ENCODE peak calls at places on chromosome 21, in nine cellular contexts. Y is esophagus muscularis mucosa, N is GM23338, S is spleen, G is breast epithelium, V is upper lobe of left lung, L is GM12892, H is stomach, C is HCT116. K is an unnamed sample.

GRCh38 chr21:36156339-36156814 is 247 bp upstream of the DOP1B start:
- DNase-seq in Y (peak), N (peak), S (peak), G (peak), V (peak), L (peak), H (peak), C (peak), K (peak)

GRCh38 chr21:37784591-37785318 is 131.5 kb downstream of the KCNJ6 start:
- DNase-seq in Y (no peak), N (no peak), S (no peak), G (no peak), V (no peak), L (no peak), H (no peak), C (no peak), K (no peak)

GRCh38 chr21:34367320-34367935 is 3.6 kb downstream of the KCNE2 start:
- DNase-seq in Y (no peak), N (peak), S (no peak), G (no peak), V (no peak), L (no peak), H (peak), C (peak), K (peak)

GRCh38 chr21:21200103-21200938 is 202.1 kb downstream of the NCAM2 start:
- DNase-seq in Y (no peak), N (no peak), S (no peak), G (no peak), V (no peak), L (no peak), H (no peak), C (no peak), K (no peak)

GRCh38 chr21:34570315-34570714 is 44.6 kb downstream of the RCAN1 start:
- DNase-seq in Y (no peak), N (no peak), S (no peak), G (no peak), V (no peak), L (no peak), H (no peak), C (no peak), K (no peak)

GRCh38 chr21:35559881-35560280 is 500.4 kb downstream of the SETD4 start:
- DNase-seq in Y (no peak), N (no peak), S (no peak), G (no peak), V (no peak), L (no peak), H (no peak), C (no peak), K (no peak)

GRCh38 chr21:25402134-25402957 is 204.9 kb downstream of the MRPL39 start:
- DNase-seq in Y (no peak), N (no peak), S (no peak), G (no peak), V (no peak), L (no peak), H (no peak), C (no peak), K (no peak)

GRCh38 chr21:15309721-15310120 is 244.9 kb upstream of the NRIP1 start:
- DNase-seq in Y (no peak), N (no peak), S (no peak), G (no peak), V (no peak), L (no peak), H (no peak), C (no peak), K (no peak)

GRCh38 chr21:39915881-39916280 is 48.6 kb downstream of the PCP4 start:
- DNase-seq in Y (no peak), N (no peak), S (no peak), G (no peak), V (no peak), L (no peak), H (no peak), C (no peak), K (no peak)

DNA sequence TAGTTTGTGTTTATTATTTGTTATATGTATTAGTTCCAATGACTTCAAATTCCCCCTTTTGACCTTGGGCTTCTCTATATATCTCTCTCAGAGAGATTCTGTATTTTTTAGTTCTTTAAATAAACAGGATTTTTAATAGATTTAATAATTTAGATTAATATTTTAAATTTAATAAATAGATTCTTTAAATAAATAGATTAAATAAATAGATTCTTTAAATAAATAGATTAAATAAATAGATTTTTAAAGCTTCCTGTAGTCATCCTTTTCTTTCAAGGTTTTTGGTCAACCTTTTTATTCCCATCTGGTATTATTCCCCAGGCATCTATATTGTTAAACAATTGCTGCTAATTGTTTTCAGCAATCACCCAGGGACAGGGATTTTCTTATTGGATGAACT is 721.9 kb upstream of the ADAMTS5 start:
- DNase-seq in Y (no peak), N (no peak), S (no peak), G (no peak), V (no peak), L (no peak), H (no peak), C (no peak), K (no peak)
- TF ChIP-seq POLR2AphosphoS5 in Y (no peak), N (no peak), S (no peak), G (no peak), V (no peak), L (no peak), H (no peak), C (no peak), K (no peak)

DNA sequence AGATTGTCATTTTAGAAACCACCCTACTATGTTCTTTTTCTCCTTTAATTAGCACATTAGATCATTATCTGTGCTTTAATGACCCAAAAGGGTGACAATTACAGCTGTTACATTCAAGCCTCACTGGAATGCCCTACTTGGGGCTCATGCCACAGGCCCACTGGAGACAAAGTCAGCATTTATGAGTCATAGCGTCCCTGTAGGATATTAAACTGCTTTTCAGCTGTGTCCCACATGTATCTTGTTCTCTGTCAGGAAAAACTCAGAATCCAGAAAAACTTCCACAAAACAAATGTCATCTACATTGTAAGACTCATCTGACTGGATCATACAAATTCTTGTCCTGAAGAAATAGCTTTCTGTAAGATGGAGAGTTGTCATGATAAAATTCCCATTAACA is 804.4 kb upstream of the CXADR start:
- DNase-seq in Y (no peak), N (no peak), S (no peak), G (no peak), V (no peak), L (no peak), H (no peak), C (no peak), K (no peak)
- TF ChIP-seq POLR2AphosphoS5 in Y (no peak), N (no peak), S (no peak), G (no peak), V (no peak), L (no peak), H (no peak), C (no peak), K (no peak)

DNA sequence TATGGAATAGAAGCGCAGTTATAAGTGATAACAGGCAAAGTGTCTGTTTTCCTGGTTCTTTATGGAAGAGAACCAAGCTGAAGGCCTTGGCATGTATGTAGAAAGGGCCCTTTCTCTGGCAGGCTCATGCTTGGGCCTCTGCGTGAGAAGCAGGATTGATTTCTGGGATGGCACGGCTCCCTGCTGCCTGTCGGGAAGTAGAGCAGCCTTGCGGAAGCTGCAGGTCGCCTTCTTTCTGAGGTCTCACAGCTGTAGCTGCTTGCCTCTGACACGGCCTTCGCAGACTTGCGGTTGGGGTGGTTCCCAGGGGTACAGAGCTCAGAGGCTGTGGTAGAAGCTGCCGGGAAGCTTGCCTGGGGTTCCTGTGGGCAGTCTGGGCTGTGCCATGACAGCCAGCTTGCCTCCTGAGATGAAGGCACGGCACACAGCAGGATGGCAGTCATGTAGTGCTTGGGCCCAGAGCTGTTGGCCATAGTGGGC is 39.4 kb downstream of the TRAPPC10 start:
- DNase-seq in Y (no peak), N (no peak), S (peak), G (no peak), V (no peak), L (no peak), H (no peak), C (no peak), K (no peak)
- TF ChIP-seq POLR2AphosphoS5 in Y (no peak), N (no peak), S (peak), G (no peak), V (peak), L (no peak), H (no peak), C (no peak), K (no peak)

GRCh38 chr21:44836666-44837471 is 19.0 kb upstream of the SUMO3 start:
- DNase-seq in Y (no peak), N (no peak), S (peak), G (peak), V (no peak), L (no peak), H (no peak), C (no peak), K (no peak)
- TF ChIP-seq POLR2AphosphoS5 in Y (no peak), N (no peak), S (peak), G (no peak), V (no peak), L (no peak), H (no peak), C (no peak), K (no peak)

GRCh38 chr21:45070970-45071369 is 3.4 kb upstream of the ADARB1 start:
- DNase-seq in Y (no peak), N (no peak), S (no peak), G (no peak), V (no peak), L (no peak), H (no peak), C (no peak), K (no peak)

GRCh38 chr21:45069085-45069484 is 5.3 kb upstream of the ADARB1 start:
- DNase-seq in Y (no peak), N (no peak), S (no peak), G (peak), V (no peak), L (no peak), H (no peak), C (no peak), K (no peak)

GRCh38 chr21:45064618-45065399 is 9.6 kb upstream of the ADARB1 start:
- DNase-seq in Y (no peak), N (no peak), S (no peak), G (peak), V (no peak), L (no peak), H (no peak), C (no peak), K (no peak)

GRCh38 chr21:45069711-45070110 is 4.7 kb upstream of the ADARB1 start:
- DNase-seq in Y (no peak), N (no peak), S (no peak), G (peak), V (no peak), L (no peak), H (no peak), C (no peak), K (no peak)

GRCh38 chr21:45067462-45068285 is 6.7 kb upstream of the ADARB1 start:
- DNase-seq in Y (no peak), N (no peak), S (no peak), G (peak), V (no peak), L (no peak), H (no peak), C (no peak), K (no peak)
- TF ChIP-seq POLR2AphosphoS5 in Y (no peak), N (no peak), S (no peak), G (no peak), V (no peak), L (no peak), H (no peak), C (no peak), K (no peak)

GRCh38 chr21:45555557-45556301 is 13.5 kb upstream of the SLC19A1 start:
- DNase-seq in Y (no peak), N (peak), S (peak), G (peak), V (peak), L (peak), H (peak), C (peak), K (no peak)

GRCh38 chr21:45556302-45556644 is 14.0 kb upstream of the SLC19A1 start:
- DNase-seq in Y (no peak), N (no peak), S (no peak), G (no peak), V (no peak), L (no peak), H (no peak), C (no peak), K (no peak)

GRCh38 chr21:45555251-45555556 is 13.0 kb upstream of the SLC19A1 start:
- DNase-seq in Y (no peak), N (no peak), S (no peak), G (no peak), V (no peak), L (no peak), H (no peak), C (no peak), K (no peak)

GRCh38 chr21:45552696-45553391 is 10.6 kb upstream of the SLC19A1 start:
- DNase-seq in Y (no peak), N (no peak), S (peak), G (no peak), V (peak), L (no peak), H (no peak), C (no peak), K (no peak)

DNA sequence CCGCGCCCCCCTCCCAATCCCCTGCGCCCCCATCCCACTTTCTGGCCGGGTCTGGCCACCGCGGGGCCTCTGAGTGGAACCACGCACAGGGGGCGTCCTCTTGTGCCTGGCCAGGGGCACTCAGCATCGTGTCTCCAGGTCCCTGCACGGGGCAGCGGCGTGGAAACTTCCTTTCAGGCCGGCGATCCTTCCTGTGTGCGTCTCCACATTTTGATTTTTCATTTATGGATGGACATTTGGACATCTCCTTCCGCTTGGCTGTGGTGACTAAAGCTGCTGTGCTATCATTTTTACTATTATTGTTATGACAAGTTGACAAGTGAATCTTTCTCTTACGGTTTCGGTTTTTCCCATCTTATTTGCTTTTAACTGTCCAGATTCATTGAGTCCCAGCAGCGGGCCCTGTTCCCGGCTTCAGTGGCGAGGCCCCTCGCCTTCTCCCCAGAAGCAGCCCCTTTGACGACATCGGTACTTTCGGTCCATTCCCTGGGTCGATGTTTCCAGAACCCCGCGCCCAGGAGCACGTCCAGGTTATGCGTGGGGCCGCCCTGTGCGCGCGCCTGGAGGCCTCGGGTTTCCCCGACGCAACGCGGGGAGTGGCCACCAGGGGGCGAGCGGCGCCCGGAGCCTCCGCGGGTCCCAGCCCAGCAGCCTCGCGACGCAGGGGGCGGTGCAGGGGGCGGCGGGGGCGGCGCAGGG is 12.4 kb upstream of the SLC19A1 start:
- DNase-seq in Y (no peak), N (peak), S (peak), G (peak), V (peak), L (peak), H (peak), C (peak), K (no peak)
- TF ChIP-seq POLR2AphosphoS5 in Y (peak), N (no peak), S (peak), G (peak), V (peak), L (no peak), H (no peak), C (peak), K (peak)

DNA sequence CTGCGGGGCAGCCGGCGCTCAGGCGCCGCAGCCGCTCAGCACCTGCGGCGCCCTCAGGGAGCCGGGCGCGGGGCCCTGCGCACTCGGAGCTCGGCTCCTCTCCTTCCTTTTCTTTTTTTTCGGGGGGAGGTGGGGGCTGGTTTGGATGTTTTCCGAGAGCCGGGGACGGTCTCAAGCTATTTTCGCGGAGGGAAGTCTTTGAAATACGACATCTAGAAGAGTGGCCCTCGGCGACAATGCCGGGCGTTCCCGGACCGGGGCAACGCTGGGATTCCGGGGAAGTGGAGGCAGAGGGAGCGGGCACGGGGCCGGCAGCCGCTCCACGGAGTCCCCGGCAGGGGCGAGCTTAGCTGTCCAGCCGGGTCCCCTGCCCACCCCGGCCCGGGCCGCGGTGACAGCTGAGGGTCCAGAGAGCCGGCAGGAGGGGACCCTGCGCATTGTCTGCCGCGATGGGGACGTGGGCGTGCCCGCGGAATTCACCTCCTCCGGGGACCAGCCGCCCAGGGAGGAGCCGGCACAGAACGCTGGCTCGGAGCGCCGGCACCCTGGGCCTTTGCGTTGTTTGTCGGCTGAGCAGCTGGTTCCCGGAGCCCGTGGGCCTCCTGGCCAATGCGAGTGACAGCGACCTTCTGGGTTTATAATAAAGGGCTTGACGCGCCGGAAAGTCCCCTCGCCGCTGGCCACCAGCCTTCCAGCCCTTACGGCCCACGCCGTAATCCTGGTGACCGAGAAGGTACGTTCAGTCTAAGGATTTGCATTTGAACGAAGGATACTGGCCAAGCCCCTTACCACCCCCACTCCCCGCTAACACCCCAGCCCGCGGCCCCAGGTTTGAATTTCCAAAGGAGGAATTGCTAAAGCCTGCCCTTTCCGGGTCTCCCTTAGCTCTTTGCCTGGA is 582 bp downstream of the SLC37A1 start:
- DNase-seq in Y (no peak), N (peak), S (peak), G (no peak), V (peak), L (peak), H (peak), C (no peak), K (peak)
- TF ChIP-seq POLR2AphosphoS5 in Y (peak), N (peak), S (peak), G (peak), V (peak), L (peak), H (no peak), C (peak), K (no peak)

GRCh38 chr21:29372063-29372802 is 73.5 kb downstream of the BACH1 start:
- DNase-seq in Y (no peak), N (peak), S (peak), G (no peak), V (no peak), L (peak), H (peak), C (peak), K (peak)
- TF ChIP-seq POLR2AphosphoS5 in Y (no peak), N (no peak), S (no peak), G (no peak), V (no peak), L (no peak), H (no peak), C (no peak), K (no peak)

DNA sequence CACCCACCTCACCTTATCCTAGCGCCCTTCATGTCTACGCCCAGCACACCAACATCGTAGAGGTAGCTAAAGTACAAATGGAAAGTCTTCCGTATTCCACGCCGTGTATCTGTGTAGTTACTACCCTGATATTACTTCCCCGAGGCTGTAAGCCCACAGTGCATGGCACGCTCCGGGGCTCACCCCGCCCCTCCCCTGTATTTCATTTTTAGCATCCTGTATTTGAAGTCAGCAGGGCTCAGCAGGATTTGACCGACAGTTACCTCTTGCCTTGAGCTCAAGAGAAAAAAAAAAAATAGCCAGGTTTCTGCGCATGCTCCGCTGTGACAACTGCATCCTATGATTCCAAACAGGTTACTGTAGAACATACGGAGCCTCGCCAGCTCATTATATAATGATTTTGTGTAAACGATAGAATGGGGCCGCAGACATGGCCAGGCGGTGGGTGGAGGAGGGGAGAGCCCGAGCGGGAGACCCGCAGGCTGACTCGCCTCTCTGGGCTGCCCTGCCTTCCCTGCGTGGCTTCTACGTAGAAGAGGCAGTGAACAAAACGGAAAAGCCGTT is 1.3 kb downstream of the ABCG1 start:
- DNase-seq in Y (peak), N (peak), S (peak), G (no peak), V (peak), L (peak), H (peak), C (no peak), K (no peak)
- TF ChIP-seq POLR2AphosphoS5 in Y (peak), N (no peak), S (peak), G (no peak), V (peak), L (no peak), H (peak), C (no peak), K (no peak)

GRCh38 chr21:29184047-29184446 is 53.6 kb downstream of the MAP3K7CL start:
- DNase-seq in Y (no peak), N (no peak), S (no peak), G (no peak), V (no peak), L (no peak), H (no peak), C (no peak), K (no peak)

GRCh38 chr21:29179503-29179902 is 49.1 kb downstream of the MAP3K7CL start:
- DNase-seq in Y (no peak), N (no peak), S (no peak), G (no peak), V (no peak), L (no peak), H (no peak), C (no peak), K (no peak)

GRCh38 chr21:29182674-29183073 is 52.2 kb downstream of the MAP3K7CL start:
- DNase-seq in Y (no peak), N (no peak), S (no peak), G (no peak), V (no peak), L (no peak), H (no peak), C (no peak), K (no peak)

GRCh38 chr21:29178936-29179335 is 48.5 kb downstream of the MAP3K7CL start:
- DNase-seq in Y (no peak), N (no peak), S (no peak), G (no peak), V (no peak), L (no peak), H (no peak), C (no peak), K (no peak)

GRCh38 chr21:29181799-29182470 is 51.5 kb downstream of the MAP3K7CL start:
- DNase-seq in Y (no peak), N (no peak), S (no peak), G (no peak), V (no peak), L (no peak), H (no peak), C (peak), K (no peak)
- TF ChIP-seq POLR2AphosphoS5 in Y (peak), N (no peak), S (no peak), G (peak), V (no peak), L (no peak), H (no peak), C (no peak), K (peak)